ENCODE peak calls at places on chromosomes 2 and 18, in eight cellular contexts. L, T, Z, X, O, B, H and U are unnamed samples.
A peak's percentile ranks its signal among the peaks of the same experiment; 100 is the strongest.

GRCh38 chr18:9454061-9454703 is 21.1 kb upstream of the RALBP1 start:
- DNase-seq in L (no peak), T (no peak), Z (no peak), X (no peak), O (no peak), B (no peak), H (no peak), U (no peak)

GRCh38 chr2:12321017-12321641 is 395.6 kb upstream of the TRIB2 start:
- DNase-seq in L (no peak), T (no peak), Z (no peak), X (no peak), O (peak; percentile 81), B (no peak), H (no peak), U (no peak)

GRCh38 chr18:36446059-36446458 is 148.5 kb downstream of the FHOD3 start:
- DNase-seq in L (no peak), T (no peak), Z (no peak), X (no peak), O (no peak), B (no peak), H (no peak), U (no peak)

GRCh38 chr18:61690418-61691138 is 202.2 kb downstream of the RNF152 start:
- DNase-seq in L (no peak), T (no peak), Z (no peak), X (no peak), O (no peak), B (no peak), H (no peak), U (no peak)

GRCh38 chr2:42086500-42086953 is 38.7 kb downstream of the PKDCC start:
- DNase-seq in L (peak; percentile 73), T (peak; percentile 85), Z (peak; percentile 35), X (peak; percentile 40), O (no peak), B (peak; percentile 52), H (peak; percentile 55), U (no peak)

GRCh38 chr18:74342416-74343043 is 26.9 kb downstream of the C18orf63 start:
- DNase-seq in L (no peak), T (peak; percentile 68), Z (peak; percentile 51), X (peak; percentile 30), O (no peak), B (peak; percentile 21), H (peak; percentile 54), U (no peak)

GRCh38 chr2:112938904-112939303 is 27.9 kb downstream of the IL37 start:
- DNase-seq in L (no peak), T (no peak), Z (peak; percentile 68), X (peak; percentile 53), O (no peak), B (no peak), H (no peak), U (no peak)

GRCh38 chr2:157291018-157291417 is 33.5 kb downstream of the GALNT5 start:
- DNase-seq in L (no peak), T (no peak), Z (no peak), X (no peak), O (no peak), B (no peak), H (no peak), U (no peak)

GRCh38 chr2:177275671-177276070 is 11.1 kb upstream of the NFE2L2 start:
- DNase-seq in L (no peak), T (no peak), Z (no peak), X (no peak), O (no peak), B (no peak), H (no peak), U (no peak)

GRCh38 chr18:59454909-59455727 is 96.1 kb upstream of the LMAN1 start:
- DNase-seq in L (no peak), T (no peak), Z (no peak), X (no peak), O (no peak), B (no peak), H (no peak), U (no peak)

GRCh38 chr2:96549967-96550786 is 13.6 kb downstream of the ARID5A start:
- DNase-seq in L (peak; percentile 75), T (peak; percentile 95), Z (peak; percentile 67), X (peak; percentile 86), O (peak; percentile 59), B (no peak), H (no peak), U (no peak)

GRCh38 chr2:148338544-148338943 is 306.0 kb upstream of the EPC2 start:
- DNase-seq in L (no peak), T (no peak), Z (no peak), X (no peak), O (no peak), B (no peak), H (no peak), U (no peak)

GRCh38 chr2:132670104-132670960 is at the start of gene LYPD1:
- DNase-seq in L (peak; percentile 74), T (peak; percentile 71), Z (no peak), X (no peak), O (peak; percentile 59), B (no peak), H (no peak), U (no peak)

GRCh38 chr2:59786684-59787083 is 766.8 kb downstream of the BCL11A start:
- DNase-seq in L (no peak), T (no peak), Z (no peak), X (no peak), O (no peak), B (no peak), H (no peak), U (no peak)

GRCh38 chr2:64751286-64752260 is 97.9 kb upstream of the SERTAD2 start:
- DNase-seq in L (peak; percentile 100), T (peak; percentile 22), Z (peak; percentile 80), X (peak; percentile 44), O (peak; percentile 100), B (peak; percentile 76), H (no peak), U (peak; percentile 98)

DNA sequence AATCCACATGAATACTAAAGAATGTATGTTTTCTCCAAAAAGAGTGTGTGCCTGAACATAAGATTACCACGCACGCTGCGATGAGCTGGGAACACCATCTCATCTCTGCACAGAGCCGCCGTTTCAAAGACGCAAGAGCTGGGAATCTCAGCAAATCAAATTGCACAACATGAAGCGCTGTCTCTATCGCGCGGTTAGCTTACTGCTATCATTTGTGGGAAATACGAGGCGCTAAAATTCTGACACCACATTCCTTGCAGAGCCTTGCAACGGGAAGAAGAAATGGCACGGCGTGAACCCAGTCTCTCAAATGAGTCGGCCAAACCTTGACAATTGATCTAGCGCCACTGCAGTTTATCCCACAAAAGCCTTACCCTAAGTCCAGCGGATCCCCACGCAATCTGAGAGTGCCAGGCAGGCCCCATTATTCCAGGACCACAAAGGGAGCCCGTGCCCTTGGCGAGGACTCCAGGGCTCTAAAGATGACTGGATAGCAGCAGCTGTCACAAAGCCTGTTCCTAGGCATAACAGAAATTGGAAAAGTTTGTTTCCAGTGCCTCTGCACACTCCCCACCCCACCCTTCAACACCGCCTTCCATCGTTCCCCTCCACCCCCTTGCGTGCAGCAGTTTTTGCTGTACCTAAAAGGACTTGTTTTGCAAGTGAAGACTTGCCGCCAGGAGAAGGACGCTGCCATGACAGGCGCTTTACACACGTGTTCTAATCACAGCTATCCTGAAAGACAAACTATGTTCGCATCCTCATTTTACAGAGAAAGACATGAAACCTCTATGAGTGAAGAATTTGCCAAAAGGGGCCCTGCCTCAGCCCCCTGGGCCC is 252.5 kb downstream of the EIPR1 start:
- DNase-seq in L (peak; percentile 35), T (no peak), Z (no peak), X (no peak), O (no peak), B (no peak), H (no peak), U (no peak)
- H3K27ac ChIP-seq in L (no peak overlapping the region), T (no peak overlapping the region), Z (no peak overlapping the region), X (no peak overlapping the region), O (no peak overlapping the region), B (no peak overlapping the region), H (no peak overlapping the region), U (no peak overlapping the region)

GRCh38 chr2:170155022-170155722 is 22.8 kb upstream of the MYO3B start:
- DNase-seq in L (no peak), T (peak; percentile 51), Z (no peak), X (no peak), O (no peak), B (no peak), H (no peak), U (no peak)
- TF ChIP-seq POLR2AphosphoS5 in L (no peak), T (no peak), Z (no peak), X (no peak), O (no peak), B (no peak), H (no peak), U (no peak)

DNA sequence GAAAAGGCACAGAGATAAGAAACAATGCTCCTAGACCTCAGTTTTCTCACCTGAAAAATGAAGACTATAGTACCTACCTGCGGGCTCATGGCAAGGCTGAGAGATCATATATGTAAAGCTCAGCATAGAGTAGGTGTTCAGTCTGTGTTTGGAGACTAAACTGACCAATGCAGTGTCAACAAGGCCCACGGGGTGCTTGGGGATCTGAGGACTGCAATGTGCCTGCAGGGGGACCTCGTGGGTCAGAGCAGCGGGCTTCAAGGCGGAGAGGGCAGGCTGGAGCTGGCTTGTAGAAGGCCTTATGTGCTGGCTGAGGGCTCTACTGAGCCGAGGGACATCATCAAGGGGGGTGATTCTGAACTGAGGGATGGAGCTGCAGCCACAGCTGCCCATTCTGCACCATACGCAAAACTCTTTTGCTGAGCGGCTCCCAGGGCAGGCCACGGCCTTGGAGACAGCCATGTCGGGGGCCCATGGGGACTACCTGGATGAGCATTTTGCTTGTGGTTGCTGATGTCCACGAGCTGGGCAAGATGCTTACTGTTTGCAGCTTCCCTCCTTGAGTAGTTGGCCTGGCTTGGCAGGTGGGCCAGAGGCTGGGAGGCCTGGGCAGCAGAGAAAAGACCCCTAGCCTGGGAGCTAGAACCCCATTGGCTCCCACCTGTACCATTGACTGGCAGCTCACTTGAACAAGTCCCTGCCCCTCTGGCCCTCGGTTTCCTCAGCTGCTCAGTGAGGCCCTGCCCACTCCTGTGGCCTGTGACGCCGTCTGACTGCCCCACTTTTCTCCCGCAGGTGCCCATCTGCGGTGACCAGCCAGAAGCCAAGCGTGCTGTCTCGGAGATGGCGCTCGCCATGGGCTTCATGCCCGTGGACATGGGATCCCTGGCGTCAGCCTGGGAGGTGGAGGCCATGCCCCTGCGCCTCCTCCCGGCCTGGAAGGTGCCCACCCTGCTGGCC is 23.5 kb downstream of the STEAP3 start:
- DNase-seq in L (peak; percentile 70), T (no peak), Z (no peak), X (peak; percentile 22), O (no peak), B (no peak), H (no peak), U (no peak)
- TF ChIP-seq CTCF in L (no peak), T (peak; percentile 44), Z (no peak), X (no peak), O (no peak), B (no peak), H (no peak), U (no peak)

DNA sequence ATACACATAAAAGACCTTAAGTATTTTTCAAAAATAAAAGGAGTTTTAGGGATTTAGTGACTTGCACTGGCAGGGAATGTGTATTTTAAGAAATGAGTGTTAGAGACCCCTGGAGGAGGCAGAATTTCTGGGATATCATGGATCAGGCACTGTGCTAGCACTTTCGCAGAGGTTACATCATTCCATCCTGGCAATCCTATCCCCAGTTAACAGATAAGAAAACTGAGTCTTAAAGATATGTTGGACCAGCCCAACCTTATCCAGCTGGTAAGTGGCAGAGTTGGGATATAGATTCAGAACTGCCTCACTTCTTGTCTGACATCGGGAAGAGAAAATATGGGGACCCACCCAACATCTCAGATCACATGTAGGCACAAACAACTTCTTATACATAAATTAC is 160.3 kb upstream of the EPAS1 start:
- DNase-seq in L (no peak), T (no peak), Z (no peak), X (no peak), O (no peak), B (no peak), H (no peak), U (no peak)
- H3K27ac ChIP-seq in L (no peak overlapping the region), T (no peak overlapping the region), Z (no peak overlapping the region), X (no peak overlapping the region), O (no peak overlapping the region), B (no peak overlapping the region), H (no peak overlapping the region), U (no peak overlapping the region)